ENCODE peak calls at places on chromosomes 1 and 21, in eight cellular contexts. A is breast epithelium, E is WERI-Rb-1, C is heart left ventricle, Y is AG09309, Z is Calu3, V is heart right ventricle, I is BE2C. S is an unnamed sample.

GRCh38 chr1:107555578-107555977 is 409.4 kb downstream of the VAV3 start:
- DNase-seq in A (no peak), E (no peak), C (no peak), Y (no peak), Z (no peak), V (no peak), I (peak; percentile 64), S (no peak)

GRCh38 chr1:145849356-145850165 is 4.1 kb downstream of the NUDT17 start:
- DNase-seq in A (peak; percentile 40), E (peak; percentile 47), C (no peak), Y (no peak), Z (no peak), V (no peak), I (no peak), S (no peak)

GRCh38 chr1:66980745-66981367 is 56.1 kb downstream of the MIER1 start:
- DNase-seq in A (no peak), E (no peak), C (no peak), Y (no peak), Z (no peak), V (no peak), I (no peak), S (no peak)

GRCh38 chr1:214842856-214843255 is 239.7 kb upstream of the KCNK2 start:
- DNase-seq in A (no peak), E (no peak), C (no peak), Y (peak; percentile 67), Z (no peak), V (no peak), I (no peak), S (no peak)

GRCh38 chr1:201061049-201061448 is 37.5 kb upstream of the KIF21B start:
- DNase-seq in A (no peak), E (no peak), C (peak; percentile 37), Y (no peak), Z (no peak), V (peak; percentile 58), I (no peak), S (no peak)

GRCh38 chr1:94690033-94690712 is 130.0 kb upstream of the SLC44A3 start:
- DNase-seq in A (no peak), E (no peak), C (no peak), Y (peak; percentile 93), Z (no peak), V (no peak), I (no peak), S (no peak)

GRCh38 chr1:1616045-1616821 is 933 bp downstream of the MIB2 start:
- DNase-seq in A (no peak), E (no peak), C (peak; percentile 66), Y (no peak), Z (no peak), V (peak; percentile 62), I (peak; percentile 48), S (no peak)

GRCh38 chr1:59013276-59013927 is 229.6 kb upstream of the JUN start:
- DNase-seq in A (peak; percentile 22), E (no peak), C (peak; percentile 33), Y (no peak), Z (no peak), V (peak; percentile 30), I (no peak), S (peak; percentile 66)

GRCh38 chr1:235450886-235451457 is 53.3 kb downstream of the B3GALNT2 start:
- DNase-seq in A (no peak), E (no peak), C (no peak), Y (no peak), Z (no peak), V (no peak), I (no peak), S (no peak)

GRCh38 chr1:20666804-20667203 is 5.6 kb upstream of the DDOST start:
- DNase-seq in A (no peak), E (no peak), C (no peak), Y (no peak), Z (no peak), V (no peak), I (peak; percentile 49), S (no peak)

GRCh38 chr21:33300701-33301631 is 23.8 kb upstream of the IFNAR1 start:
- DNase-seq in A (no peak), E (no peak), C (peak; percentile 51), Y (no peak), Z (no peak), V (no peak), I (peak; percentile 67), S (no peak)

GRCh38 chr1:163406787-163407186 is 85.0 kb downstream of the NUF2 start:
- DNase-seq in A (no peak), E (no peak), C (no peak), Y (no peak), Z (no peak), V (no peak), I (no peak), S (no peak)

GRCh38 chr1:234188454-234188792 is 184.8 kb upstream of the COA6 start:
- DNase-seq in A (peak; percentile 32), E (peak; percentile 75), C (no peak), Y (no peak), Z (peak; percentile 18), V (no peak), I (peak; percentile 78), S (no peak)

GRCh38 chr1:211326140-211326527 is 499 bp upstream of the TRAF5 start:
- DNase-seq in A (no peak), E (no peak), C (no peak), Y (no peak), Z (no peak), V (no peak), I (no peak), S (no peak)

GRCh38 chr1:186442651-186443114 is 18.2 kb downstream of the PDC start:
- DNase-seq in A (no peak), E (no peak), C (no peak), Y (peak; percentile 60), Z (no peak), V (no peak), I (no peak), S (no peak)

GRCh38 chr1:203768158-203768725 is 3.3 kb downstream of the LAX1 start:
- DNase-seq in A (no peak), E (no peak), C (no peak), Y (no peak), Z (no peak), V (no peak), I (no peak), S (no peak)

GRCh38 chr1:217907504-217907903 is 276.4 kb downstream of the SPATA17 start:
- DNase-seq in A (no peak), E (no peak), C (no peak), Y (no peak), Z (no peak), V (no peak), I (no peak), S (no peak)

GRCh38 chr1:9238550-9238949 is 4.0 kb downstream of the H6PD start:
- DNase-seq in A (no peak), E (no peak), C (no peak), Y (no peak), Z (no peak), V (no peak), I (no peak), S (no peak)

GRCh38 chr1:219174672-219175564 is 1.2 kb downstream of the LYPLAL1 start:
- DNase-seq in A (peak; percentile 24), E (peak; percentile 30), C (peak; percentile 18), Y (peak; percentile 60), Z (peak; percentile 38), V (no peak), I (no peak), S (no peak)

GRCh38 chr1:201795066-201795465 is 33.9 kb upstream of the IPO9 start:
- DNase-seq in A (no peak), E (no peak), C (no peak), Y (no peak), Z (no peak), V (no peak), I (no peak), S (no peak)

GRCh38 chr1:169047074-169047473 is 59.4 kb upstream of the ATP1B1 start:
- DNase-seq in A (no peak), E (no peak), C (no peak), Y (no peak), Z (peak; percentile 55), V (no peak), I (no peak), S (no peak)

GRCh38 chr1:159936284-159936904 is 9.0 kb downstream of the IGSF9 start:
- DNase-seq in A (peak; percentile 58), E (peak; percentile 96), C (peak; percentile 71), Y (no peak), Z (peak; percentile 93), V (peak; percentile 77), I (peak; percentile 78), S (no peak)

GRCh38 chr1:176177764-176178163 is 29.3 kb downstream of the COP1 start:
- DNase-seq in A (no peak), E (no peak), C (no peak), Y (no peak), Z (no peak), V (no peak), I (no peak), S (no peak)

DNA sequence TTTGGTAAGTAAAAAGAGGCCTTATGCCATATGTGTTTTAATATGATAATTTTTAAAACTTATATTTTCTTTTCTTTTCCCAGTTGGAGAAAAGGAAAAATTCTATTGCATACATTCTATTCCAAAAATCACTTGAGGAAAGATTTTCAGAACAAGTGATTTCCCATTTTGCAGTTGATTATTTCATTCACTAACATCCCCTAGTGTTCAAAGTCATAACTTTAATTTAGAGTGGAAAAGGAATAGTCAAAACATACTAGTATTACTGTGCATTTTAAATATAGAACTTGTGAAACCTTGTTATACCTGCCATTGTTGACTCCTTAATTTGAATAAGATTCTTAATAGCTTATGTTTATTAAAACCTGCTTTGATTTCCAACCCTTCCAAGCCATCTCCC is 1157.6 kb upstream of the ADGRL4 start:
- DNase-seq in A (no peak), E (no peak), C (no peak), Y (no peak), Z (no peak), V (no peak), I (no peak), S (no peak)
- TF ChIP-seq CTCF in A (no peak), E (no peak), C (no peak), Y (no peak), Z (no peak), V (no peak), I (no peak), S (no peak)

GRCh38 chr1:50879137-50879536 is 80.9 kb downstream of the FAF1 start:
- DNase-seq in A (no peak), E (no peak), C (no peak), Y (no peak), Z (no peak), V (no peak), I (no peak), S (no peak)

GRCh38 chr1:50878434-50878833 is 81.6 kb downstream of the FAF1 start:
- DNase-seq in A (no peak), E (no peak), C (no peak), Y (no peak), Z (no peak), V (no peak), I (no peak), S (no peak)

GRCh38 chr1:50873458-50874187 is 86.4 kb downstream of the FAF1 start:
- DNase-seq in A (no peak), E (peak; percentile 77), C (peak; percentile 40), Y (no peak), Z (peak; percentile 80), V (peak; percentile 15), I (peak; percentile 52), S (peak; percentile 58)
- TF ChIP-seq CTCF in A (no peak), E (peak; percentile 66), C (peak; percentile 45), Y (peak; percentile 65), Z (peak; percentile 87), V (peak; percentile 28), I (peak; percentile 67), S (peak; percentile 62)

GRCh38 chr1:17759114-17759513 is 4.0 kb downstream of the ACTL8 start:
- DNase-seq in A (no peak), E (peak; percentile 43), C (no peak), Y (no peak), Z (peak; percentile 37), V (no peak), I (peak; percentile 53), S (no peak)
- TF ChIP-seq CTCF in A (no peak), E (peak; percentile 45), C (no peak), Y (peak; percentile 17), Z (peak; percentile 31), V (no peak), I (peak; percentile 46), S (peak; percentile 37)

GRCh38 chr1:153180556-153180955 is 22.7 kb upstream of the LELP1 start:
- DNase-seq in A (no peak), E (no peak), C (no peak), Y (no peak), Z (no peak), V (no peak), I (no peak), S (no peak)
- TF ChIP-seq CTCF in A (no peak), E (no peak), C (no peak), Y (no peak), Z (no peak), V (no peak), I (no peak), S (no peak)